ENCODE peak calls at places on chromosome 12, in ten cellular contexts. One of them, this sample, is unnamed.

GRCh38 chr12:58367041-58367440 is 425.7 kb downstream of the ATP23 start:
- DNase-seq in brain pericyte: no peak
- DNase-seq in left colon: no peak
- DNase-seq in LoVo: no peak
- DNase-seq in HT1080: no peak
- DNase-seq in cortex of kidney: no peak
- DNase-seq in activated CD8-positive, alpha-beta memory T cell treated with anti-CD3 and anti-CD28 coated beads, Interleukin-2, amount 50 U/mL, for 48 hours: no peak
- DNase-seq in HTR-8/SVneo: no peak
- DNase-seq in T-helper 2 cell: no peak
- DNase-seq in CMK: no peak
- DNase-seq in this sample: no peak

GRCh38 chr12:31868980-31869379 is 90.2 kb upstream of the RESF1 start:
- DNase-seq in HT1080: peak; percentile 21
- DNase-seq in brain pericyte: no peak
- DNase-seq in activated CD8-positive, alpha-beta memory T cell treated with anti-CD3 and anti-CD28 coated beads, Interleukin-2, amount 50 U/mL, for 48 hours: peak; percentile 3
- DNase-seq in CMK: no peak
- DNase-seq in HTR-8/SVneo: no peak
- DNase-seq in T-helper 2 cell: no peak
- DNase-seq in left colon: no peak
- DNase-seq in cortex of kidney: no peak
- DNase-seq in LoVo: peak; percentile 35
- DNase-seq in this sample: no peak

GRCh38 chr12:127531561-127531960 is 735.4 kb upstream of the TMEM132C start:
- DNase-seq in HTR-8/SVneo: no peak
- DNase-seq in HT1080: no peak
- DNase-seq in left colon: no peak
- DNase-seq in LoVo: no peak
- DNase-seq in brain pericyte: no peak
- DNase-seq in T-helper 2 cell: no peak
- DNase-seq in CMK: no peak
- DNase-seq in activated CD8-positive, alpha-beta memory T cell treated with anti-CD3 and anti-CD28 coated beads, Interleukin-2, amount 50 U/mL, for 48 hours: no peak
- DNase-seq in cortex of kidney: no peak
- DNase-seq in this sample: no peak

GRCh38 chr12:67222302-67222701 is 46.9 kb upstream of the CAND1 start:
- DNase-seq in brain pericyte: peak; percentile 36
- DNase-seq in HTR-8/SVneo: no peak
- DNase-seq in LoVo: no peak
- DNase-seq in T-helper 2 cell: no peak
- DNase-seq in HT1080: no peak
- DNase-seq in left colon: no peak
- DNase-seq in cortex of kidney: no peak
- DNase-seq in activated CD8-positive, alpha-beta memory T cell treated with anti-CD3 and anti-CD28 coated beads, Interleukin-2, amount 50 U/mL, for 48 hours: no peak
- DNase-seq in CMK: no peak
- DNase-seq in this sample: no peak

GRCh38 chr12:30134229-30134628 is 350.5 kb upstream of the TMTC1 start:
- DNase-seq in cortex of kidney: no peak
- DNase-seq in T-helper 2 cell: no peak
- DNase-seq in brain pericyte: no peak
- DNase-seq in CMK: no peak
- DNase-seq in activated CD8-positive, alpha-beta memory T cell treated with anti-CD3 and anti-CD28 coated beads, Interleukin-2, amount 50 U/mL, for 48 hours: no peak
- DNase-seq in LoVo: peak; percentile 68
- DNase-seq in HT1080: peak; percentile 35
- DNase-seq in HTR-8/SVneo: no peak
- DNase-seq in left colon: no peak
- DNase-seq in this sample: no peak

GRCh38 chr12:104290320-104290719 is 13.2 kb upstream of the EID3 start:
- DNase-seq in activated CD8-positive, alpha-beta memory T cell treated with anti-CD3 and anti-CD28 coated beads, Interleukin-2, amount 50 U/mL, for 48 hours: no peak
- DNase-seq in LoVo: no peak
- DNase-seq in brain pericyte: no peak
- DNase-seq in cortex of kidney: no peak
- DNase-seq in left colon: no peak
- DNase-seq in HTR-8/SVneo: no peak
- DNase-seq in T-helper 2 cell: no peak
- DNase-seq in CMK: no peak
- DNase-seq in HT1080: no peak
- DNase-seq in this sample: no peak

GRCh38 chr12:119036878-119037493 is 55.6 kb downstream of the SRRM4 start:
- DNase-seq in HTR-8/SVneo: peak; percentile 15
- DNase-seq in CMK: no peak
- DNase-seq in activated CD8-positive, alpha-beta memory T cell treated with anti-CD3 and anti-CD28 coated beads, Interleukin-2, amount 50 U/mL, for 48 hours: peak; percentile 53
- DNase-seq in brain pericyte: no peak
- DNase-seq in HT1080: peak; percentile 23
- DNase-seq in T-helper 2 cell: no peak
- DNase-seq in cortex of kidney: no peak
- DNase-seq in left colon: no peak
- DNase-seq in LoVo: peak; percentile 12
- DNase-seq in this sample: no peak

GRCh38 chr12:21676781-21677180 is 19.1 kb upstream of the LDHB start:
- DNase-seq in activated CD8-positive, alpha-beta memory T cell treated with anti-CD3 and anti-CD28 coated beads, Interleukin-2, amount 50 U/mL, for 48 hours: no peak
- DNase-seq in left colon: no peak
- DNase-seq in cortex of kidney: no peak
- DNase-seq in CMK: no peak
- DNase-seq in brain pericyte: no peak
- DNase-seq in T-helper 2 cell: no peak
- DNase-seq in HTR-8/SVneo: no peak
- DNase-seq in LoVo: no peak
- DNase-seq in HT1080: no peak
- DNase-seq in this sample: no peak

GRCh38 chr12:16299403-16299802 is 21.9 kb upstream of the SLC15A5 start:
- DNase-seq in HT1080: no peak
- DNase-seq in brain pericyte: no peak
- DNase-seq in activated CD8-positive, alpha-beta memory T cell treated with anti-CD3 and anti-CD28 coated beads, Interleukin-2, amount 50 U/mL, for 48 hours: no peak
- DNase-seq in HTR-8/SVneo: no peak
- DNase-seq in T-helper 2 cell: no peak
- DNase-seq in left colon: peak; percentile 47
- DNase-seq in cortex of kidney: no peak
- DNase-seq in CMK: no peak
- DNase-seq in LoVo: no peak
- DNase-seq in this sample: no peak

GRCh38 chr12:45762185-45763110 is 32.9 kb downstream of the ARID2 start:
- DNase-seq in brain pericyte: peak; percentile 7
- DNase-seq in left colon: no peak
- DNase-seq in T-helper 2 cell: no peak
- DNase-seq in HTR-8/SVneo: peak; percentile 38
- DNase-seq in HT1080: peak; percentile 38
- DNase-seq in LoVo: peak; percentile 22
- DNase-seq in cortex of kidney: no peak
- DNase-seq in CMK: no peak
- DNase-seq in activated CD8-positive, alpha-beta memory T cell treated with anti-CD3 and anti-CD28 coated beads, Interleukin-2, amount 50 U/mL, for 48 hours: no peak
- DNase-seq in this sample: no peak

GRCh38 chr12:79858518-79858917 is 76.4 kb downstream of the PPP1R12A start:
- DNase-seq in LoVo: no peak
- DNase-seq in cortex of kidney: no peak
- DNase-seq in T-helper 2 cell: no peak
- DNase-seq in HT1080: no peak
- DNase-seq in left colon: no peak
- DNase-seq in brain pericyte: no peak
- DNase-seq in HTR-8/SVneo: no peak
- DNase-seq in CMK: no peak
- DNase-seq in activated CD8-positive, alpha-beta memory T cell treated with anti-CD3 and anti-CD28 coated beads, Interleukin-2, amount 50 U/mL, for 48 hours: no peak
- DNase-seq in this sample: no peak

GRCh38 chr12:108509806-108510205 is 5.3 kb upstream of the FICD start:
- DNase-seq in LoVo: no peak
- DNase-seq in HTR-8/SVneo: no peak
- DNase-seq in activated CD8-positive, alpha-beta memory T cell treated with anti-CD3 and anti-CD28 coated beads, Interleukin-2, amount 50 U/mL, for 48 hours: no peak
- DNase-seq in brain pericyte: no peak
- DNase-seq in CMK: no peak
- DNase-seq in T-helper 2 cell: no peak
- DNase-seq in HT1080: no peak
- DNase-seq in cortex of kidney: no peak
- DNase-seq in left colon: no peak
- DNase-seq in this sample: no peak

GRCh38 chr12:82279597-82279996 is 78.6 kb downstream of the CCDC59 start:
- DNase-seq in cortex of kidney: no peak
- DNase-seq in activated CD8-positive, alpha-beta memory T cell treated with anti-CD3 and anti-CD28 coated beads, Interleukin-2, amount 50 U/mL, for 48 hours: no peak
- DNase-seq in left colon: no peak
- DNase-seq in HTR-8/SVneo: no peak
- DNase-seq in T-helper 2 cell: no peak
- DNase-seq in CMK: no peak
- DNase-seq in brain pericyte: no peak
- DNase-seq in HT1080: no peak
- DNase-seq in LoVo: no peak
- DNase-seq in this sample: no peak

GRCh38 chr12:85923767-85924331 is 49.8 kb downstream of the NTS start:
- DNase-seq in HTR-8/SVneo: peak; percentile 4
- DNase-seq in activated CD8-positive, alpha-beta memory T cell treated with anti-CD3 and anti-CD28 coated beads, Interleukin-2, amount 50 U/mL, for 48 hours: no peak
- DNase-seq in T-helper 2 cell: no peak
- DNase-seq in HT1080: no peak
- DNase-seq in LoVo: peak; percentile 20
- DNase-seq in brain pericyte: peak; percentile 16
- DNase-seq in CMK: no peak
- DNase-seq in left colon: no peak
- DNase-seq in cortex of kidney: no peak
- DNase-seq in this sample: no peak

GRCh38 chr12:117850048-117850447 is 118.7 kb downstream of the KSR2 start:
- DNase-seq in cortex of kidney: no peak
- DNase-seq in T-helper 2 cell: no peak
- DNase-seq in LoVo: peak; percentile 59
- DNase-seq in CMK: no peak
- DNase-seq in activated CD8-positive, alpha-beta memory T cell treated with anti-CD3 and anti-CD28 coated beads, Interleukin-2, amount 50 U/mL, for 48 hours: no peak
- DNase-seq in HT1080: peak; percentile 16
- DNase-seq in brain pericyte: no peak
- DNase-seq in left colon: no peak
- DNase-seq in HTR-8/SVneo: peak; percentile 71
- DNase-seq in this sample: no peak

GRCh38 chr12:24645254-24645653 is 303.6 kb downstream of the BCAT1 start:
- DNase-seq in HTR-8/SVneo: no peak
- DNase-seq in CMK: no peak
- DNase-seq in left colon: no peak
- DNase-seq in T-helper 2 cell: no peak
- DNase-seq in LoVo: no peak
- DNase-seq in activated CD8-positive, alpha-beta memory T cell treated with anti-CD3 and anti-CD28 coated beads, Interleukin-2, amount 50 U/mL, for 48 hours: no peak
- DNase-seq in HT1080: no peak
- DNase-seq in cortex of kidney: no peak
- DNase-seq in brain pericyte: no peak
- DNase-seq in this sample: no peak

GRCh38 chr12:28460420-28461130 is 270.3 kb downstream of the CCDC91 start:
- DNase-seq in HTR-8/SVneo: no peak
- DNase-seq in T-helper 2 cell: no peak
- DNase-seq in LoVo: no peak
- DNase-seq in CMK: no peak
- DNase-seq in left colon: no peak
- DNase-seq in HT1080: no peak
- DNase-seq in brain pericyte: no peak
- DNase-seq in cortex of kidney: no peak
- DNase-seq in activated CD8-positive, alpha-beta memory T cell treated with anti-CD3 and anti-CD28 coated beads, Interleukin-2, amount 50 U/mL, for 48 hours: no peak
- DNase-seq in this sample: no peak

GRCh38 chr12:80622271-80622670 is 85.2 kb upstream of the MYF6 start:
- DNase-seq in brain pericyte: no peak
- DNase-seq in activated CD8-positive, alpha-beta memory T cell treated with anti-CD3 and anti-CD28 coated beads, Interleukin-2, amount 50 U/mL, for 48 hours: no peak
- DNase-seq in CMK: no peak
- DNase-seq in cortex of kidney: no peak
- DNase-seq in LoVo: no peak
- DNase-seq in HTR-8/SVneo: no peak
- DNase-seq in left colon: no peak
- DNase-seq in HT1080: peak; percentile 26
- DNase-seq in T-helper 2 cell: no peak
- DNase-seq in this sample: no peak

This sample was measured in lung.